ENCODE peak calls at places on chromosomes 13 and 19, in ten cellular contexts. G is T follicular helper cell; D is heart left ventricle; K is ovary; N is T-cell; U is kidney glomerular epithelial cell; W is AG20443; Q is activated T-helper 9 cell treated with anti-CD3 and anti-CD28 coated beads, Interleukin-2, amount 50 U/mL, for 16 hours; V is neuronal stem cell; S is NCI-H748 treated with DMSO at 0.1 percent for 48 hours. B is an unnamed sample.
A peak's percentile ranks its signal among the peaks of the same experiment; 100 is the strongest.

GRCh38 chr13:24680258-24680920 is at the start of gene ATP12A:
- DNase-seq in N (no peak), U (no peak), K (no peak), Q (peak; percentile 17), G (peak; percentile 4), V (peak; percentile 46), D (no peak), S (peak; percentile 43), W (peak; percentile 32), B (no peak)

GRCh38 chr13:60326273-60326672 is 70.7 kb upstream of the TDRD3 start:
- DNase-seq in N (no peak), Q (no peak), V (no peak), G (no peak), D (no peak), W (no peak), K (no peak), U (no peak), S (no peak), B (no peak)

GRCh38 chr19:56314018-56314583 is 538 bp downstream of the ZSCAN5A start:
- DNase-seq in U (no peak), S (peak; percentile 81), W (peak; percentile 30), D (no peak), Q (no peak), G (no peak), N (no peak), V (no peak), K (no peak), B (peak; percentile 41)

GRCh38 chr13:44221657-44222056 is 152.0 kb upstream of the SERP2 start:
- DNase-seq in W (no peak), D (no peak), S (no peak), Q (no peak), N (no peak), U (no peak), K (no peak), V (no peak), G (no peak), B (no peak)

GRCh38 chr19:10112895-10113591 is 1.6 kb downstream of the P2RY11 start:
- DNase-seq in V (no peak), Q (peak; percentile 57), N (peak; percentile 51), S (no peak), G (peak; percentile 62), D (no peak), K (peak; percentile 68), U (no peak), W (peak; percentile 49), B (no peak)

GRCh38 chr19:584240-585001 is 5.3 kb upstream of the HCN2 start:
- DNase-seq in G (peak; percentile 52), K (peak; percentile 68), D (no peak), U (no peak), W (peak; percentile 82), Q (peak; percentile 57), V (peak; percentile 56), S (no peak), N (peak; percentile 49), B (no peak)

GRCh38 chr13:48500652-48501197 is 32.2 kb downstream of the RCBTB2 start:
- DNase-seq in Q (no peak), D (no peak), G (no peak), W (peak; percentile 74), N (no peak), U (no peak), K (no peak), S (no peak), V (no peak), B (peak; percentile 89)

GRCh38 chr19:33621811-33622504 is at the start of gene CHST8:
- DNase-seq in S (peak; percentile 47), V (peak; percentile 73), N (no peak), W (peak; percentile 90), D (peak; percentile 39), G (no peak), Q (no peak), U (no peak), K (peak; percentile 71), B (no peak)

GRCh38 chr19:15471639-15472101 is 7.3 kb upstream of the RASAL3 start:
- DNase-seq in G (no peak), U (no peak), N (no peak), W (no peak), K (no peak), D (no peak), Q (no peak), V (no peak), S (no peak), B (no peak)

GRCh38 chr19:1725100-1726064 is 27.9 kb upstream of the ONECUT3 start:
- DNase-seq in G (no peak), K (peak; percentile 67), S (peak; percentile 16), W (peak; percentile 100), Q (no peak), U (peak; percentile 15), D (peak; percentile 21), V (peak; percentile 82), N (no peak), B (no peak)

GRCh38 chr19:48637449-48637947 is 319 bp upstream of the DBP start:
- DNase-seq in N (peak; percentile 100), Q (peak; percentile 99), S (peak; percentile 98), V (peak; percentile 99), D (peak; percentile 100), U (peak; percentile 95), K (peak; percentile 99), W (peak; percentile 94), G (peak; percentile 99), B (peak; percentile 96)

GRCh38 chr13:32136716-32137115 is 105.1 kb downstream of the FRY start:
- DNase-seq in S (no peak), D (no peak), U (no peak), Q (no peak), G (no peak), N (no peak), V (no peak), W (no peak), K (no peak), B (no peak)

GRCh38 chr13:39347926-39348901 is 254.8 kb downstream of the LHFPL6 start:
- DNase-seq in V (no peak), S (no peak), N (no peak), G (no peak), W (no peak), D (peak; percentile 57), K (no peak), Q (no peak), U (no peak), B (no peak)

GRCh38 chr19:37874784-37875183 is 31.6 kb downstream of the WDR87 start:
- DNase-seq in Q (no peak), K (no peak), V (no peak), G (no peak), N (no peak), U (no peak), W (no peak), S (no peak), D (no peak), B (peak; percentile 34)

GRCh38 chr19:10260141-10260584 is 8.1 kb downstream of the MRPL4 start:
- DNase-seq in U (peak; percentile 77), V (no peak), W (no peak), D (no peak), N (no peak), G (no peak), K (no peak), S (no peak), Q (peak; percentile 55), B (peak; percentile 89)

GRCh38 chr19:49640113-49640898 is at the start of gene RRAS:
- DNase-seq in K (peak; percentile 98), S (peak; percentile 99), G (peak; percentile 100), Q (peak; percentile 99), D (peak; percentile 100), N (peak; percentile 100), U (peak; percentile 100), V (peak; percentile 100), W (peak; percentile 97), B (peak; percentile 99)

GRCh38 chr13:112785419-112785856 is 95.6 kb downstream of the ATP11A start:
- DNase-seq in G (no peak), V (no peak), U (no peak), W (no peak), N (no peak), Q (no peak), D (no peak), S (no peak), K (peak; percentile 18), B (no peak)

GRCh38 chr13:91657283-91657682 is 258.9 kb downstream of the GPC5 start:
- DNase-seq in V (no peak), N (no peak), W (no peak), S (no peak), Q (no peak), K (no peak), U (no peak), D (no peak), G (no peak), B (no peak)

GRCh38 chr19:3163230-3163886 is 15.2 kb upstream of the S1PR4 start:
- DNase-seq in U (peak; percentile 24), G (peak; percentile 60), V (peak; percentile 69), W (peak; percentile 88), N (peak; percentile 65), K (peak; percentile 76), D (peak; percentile 51), Q (peak; percentile 45), S (peak; percentile 15), B (no peak)

GRCh38 chr13:42388326-42388725 is 116.4 kb downstream of the AKAP11 start:
- DNase-seq in G (no peak), D (no peak), U (no peak), V (no peak), N (no peak), W (no peak), K (no peak), S (no peak), Q (no peak), B (no peak)

GRCh38 chr13:93861818-93862217 is 617.7 kb downstream of the DCT start:
- DNase-seq in W (peak; percentile 33), N (no peak), K (no peak), Q (no peak), U (peak; percentile 36), S (no peak), D (no peak), V (no peak), G (no peak), B (peak; percentile 71)

GRCh38 chr19:32464279-32464678 is 58.7 kb downstream of the DPY19L3 start:
- DNase-seq in Q (no peak), K (no peak), N (no peak), G (no peak), S (peak; percentile 6), V (no peak), W (no peak), U (no peak), D (no peak), B (peak; percentile 17)

GRCh38 chr19:5955638-5955935 is 22.4 kb downstream of the RANBP3 start:
- DNase-seq in V (no peak), U (no peak), Q (no peak), D (no peak), S (no peak), K (no peak), G (no peak), N (no peak), W (peak; percentile 49), B (no peak)

GRCh38 chr13:106036870-106037269 is 498.6 kb downstream of the EFNB2 start:
- DNase-seq in Q (no peak), N (no peak), S (no peak), D (no peak), U (no peak), W (no peak), V (no peak), K (no peak), G (no peak), B (no peak)

GRCh38 chr19:17441241-17442135 is 7.0 kb downstream of the TMEM221 start:
- DNase-seq in W (peak; percentile 44), G (no peak), S (no peak), N (no peak), U (peak; percentile 57), Q (no peak), D (no peak), K (no peak), V (no peak), B (peak; percentile 69)

GRCh38 chr13:26423634-26424033 is 133.8 kb upstream of the WASF3 start:
- DNase-seq in V (no peak), G (no peak), D (peak; percentile 17), N (no peak), W (peak; percentile 65), K (no peak), S (no peak), Q (no peak), U (no peak), B (no peak)

GRCh38 chr13:111202149-111202548 is 87.0 kb downstream of the ARHGEF7 start:
- DNase-seq in G (no peak), Q (no peak), U (no peak), N (no peak), K (no peak), V (no peak), W (no peak), D (no peak), S (no peak), B (no peak)

GRCh38 chr13:48636550-48636949 is 17.2 kb upstream of the CYSLTR2 start:
- DNase-seq in U (peak; percentile 58), S (no peak), V (no peak), N (no peak), K (no peak), Q (no peak), W (no peak), D (no peak), G (no peak), B (peak; percentile 84)